ENCODE peak calls at places on chromosomes 6 and 20, in eight cellular contexts. N, K, B, S, T, M, Y and J are unnamed samples.

GRCh38 chr6:8059129-8059528 is 5.1 kb downstream of the BLOC1S5 start:
- DNase-seq in N (peak), K (no peak), B (no peak), S (peak), T (no peak), M (no peak), Y (no peak), J (no peak)

GRCh38 chr6:120938876-120939231 is 395.4 kb downstream of the TBC1D32 start:
- DNase-seq in N (no peak), K (no peak), B (no peak), S (no peak), T (no peak), M (peak), Y (no peak), J (no peak)

GRCh38 chr6:91098006-91098405 is 511.1 kb upstream of the MAP3K7 start:
- DNase-seq in N (no peak), K (peak), B (no peak), S (no peak), T (no peak), M (no peak), Y (no peak), J (no peak)

GRCh38 chr6:133553652-133554051 is 312.5 kb downstream of the EYA4 start:
- DNase-seq in N (peak), K (peak), B (peak), S (peak), T (no peak), M (no peak), Y (peak), J (peak)

GRCh38 chr6:117399924-117400323 is 25.8 kb downstream of the ROS1 start:
- DNase-seq in N (peak), K (no peak), B (no peak), S (peak), T (no peak), M (no peak), Y (no peak), J (no peak)

GRCh38 chr20:60327971-60328660 is 369.9 kb downstream of the CDH26 start:
- DNase-seq in N (no peak), K (no peak), B (no peak), S (no peak), T (no peak), M (no peak), Y (no peak), J (no peak)

GRCh38 chr6:137866200-137866913 is 702 bp upstream of the TNFAIP3 start:
- DNase-seq in N (no peak), K (no peak), B (no peak), S (no peak), T (no peak), M (no peak), Y (no peak), J (peak)

GRCh38 chr6:136791296-136792065 is 796 bp downstream of the MAP3K5 start:
- DNase-seq in N (peak), K (peak), B (no peak), S (peak), T (peak), M (peak), Y (peak), J (peak)

GRCh38 chr20:41696428-41696827 is 78.3 kb upstream of the CHD6 start:
- DNase-seq in N (peak), K (no peak), B (no peak), S (peak), T (no peak), M (no peak), Y (no peak), J (no peak)

GRCh38 chr20:9608639-9609440 is 94.5 kb downstream of the LAMP5 start:
- DNase-seq in N (no peak), K (no peak), B (no peak), S (no peak), T (no peak), M (no peak), Y (no peak), J (peak)

GRCh38 chr6:149493697-149494334 is 9.0 kb upstream of the ZC3H12D start:
- DNase-seq in N (no peak), K (no peak), B (no peak), S (no peak), T (no peak), M (no peak), Y (no peak), J (no peak)

GRCh38 chr20:7859371-7859802 is 80.9 kb downstream of the HAO1 start:
- DNase-seq in N (peak), K (peak), B (no peak), S (peak), T (no peak), M (peak), Y (peak), J (peak)

GRCh38 chr20:58142843-58143185 is 85.6 kb downstream of the ANKRD60 start:
- DNase-seq in N (no peak), K (no peak), B (no peak), S (no peak), T (no peak), M (no peak), Y (no peak), J (no peak)

GRCh38 chr6:26387565-26387964 is 4.7 kb downstream of the BTN2A2 start:
- DNase-seq in N (no peak), K (no peak), B (no peak), S (no peak), T (no peak), M (no peak), Y (no peak), J (no peak)

GRCh38 chr6:96171112-96171511 is 155.3 kb downstream of the FUT9 start:
- DNase-seq in N (no peak), K (no peak), B (no peak), S (no peak), T (no peak), M (no peak), Y (no peak), J (no peak)

GRCh38 chr6:167470101-167470835 is 145.4 kb downstream of the TTLL2 start:
- DNase-seq in N (no peak), K (no peak), B (no peak), S (no peak), T (no peak), M (no peak), Y (no peak), J (peak)

GRCh38 chr20:22312744-22313346 is 271.5 kb downstream of the FOXA2 start:
- DNase-seq in N (peak), K (no peak), B (peak), S (peak), T (no peak), M (no peak), Y (peak), J (peak)

GRCh38 chr6:138277835-138278234 is 59.5 kb upstream of the PBOV1 start:
- DNase-seq in N (no peak), K (no peak), B (no peak), S (no peak), T (no peak), M (no peak), Y (no peak), J (no peak)

GRCh38 chr6:164095056-164095455 is 680.5 kb downstream of the QKI start:
- DNase-seq in N (no peak), K (no peak), B (no peak), S (no peak), T (no peak), M (no peak), Y (no peak), J (no peak)

GRCh38 chr6:166830185-166830890 is 126.0 kb downstream of the RNASET2 start:
- DNase-seq in N (no peak), K (no peak), B (no peak), S (no peak), T (no peak), M (peak), Y (peak), J (no peak)

GRCh38 chr6:41157323-41157722 is 3.2 kb upstream of the TREML1 start:
- DNase-seq in N (no peak), K (no peak), B (no peak), S (no peak), T (peak), M (no peak), Y (peak), J (no peak)

GRCh38 chr20:57671662-57672061 is 38.2 kb downstream of the PMEPA1 start:
- DNase-seq in N (no peak), K (no peak), B (no peak), S (no peak), T (no peak), M (no peak), Y (no peak), J (no peak)

GRCh38 chr20:25195962-25196700 is 619 bp downstream of the ENTPD6 start:
- DNase-seq in N (no peak), K (no peak), B (peak), S (peak), T (peak), M (no peak), Y (no peak), J (no peak)

GRCh38 chr20:23126281-23127061 is 40.3 kb upstream of the CD93 start:
- DNase-seq in N (no peak), K (no peak), B (no peak), S (no peak), T (no peak), M (no peak), Y (no peak), J (no peak)

GRCh38 chr6:130293800-130294199 is 71.0 kb upstream of the SAMD3 start:
- DNase-seq in N (peak), K (peak), B (peak), S (peak), T (no peak), M (peak), Y (no peak), J (peak)